ENCODE peak calls at places on chromosomes 4 and X, in ten cellular contexts. F, N, M, S, D, O, J, L, V and C are unnamed samples.

GRCh38 chr4:43331226-43332078 is 438.9 kb downstream of the GRXCR1 start:
- DNase-seq in F (no peak), N (no peak), M (no peak), S (peak), D (no peak), O (no peak), J (no peak), L (no peak), V (no peak), C (no peak)

GRCh38 chr4:184768296-184768695 is 34.4 kb upstream of the CENPU start:
- DNase-seq in F (no peak), N (no peak), M (no peak), S (peak), D (no peak), O (no peak), J (no peak), L (no peak), V (no peak), C (no peak)

GRCh38 chr4:86755388-86755787 is 93.8 kb downstream of the SLC10A6 start:
- DNase-seq in F (no peak), N (no peak), M (no peak), S (no peak), D (no peak), O (no peak), J (no peak), L (no peak), V (no peak), C (no peak)

GRCh38 chr4:137892134-137892533 is 350.0 kb downstream of the SLC7A11 start:
- DNase-seq in F (no peak), N (no peak), M (no peak), S (peak), D (no peak), O (no peak), J (no peak), L (no peak), V (no peak), C (peak)

GRCh38 chrX:130778773-130779172 is 124.2 kb downstream of the ENOX2 start:
- DNase-seq in F (no peak), N (no peak), M (no peak), S (no peak), D (no peak), O (no peak), J (no peak), L (no peak), V (no peak), C (no peak)

GRCh38 chr4:139085141-139085540 is 69.6 kb downstream of the NOCT start:
- DNase-seq in F (no peak), N (no peak), M (no peak), S (peak), D (no peak), O (no peak), J (no peak), L (no peak), V (no peak), C (no peak)

GRCh38 chrX:11064851-11065600 is 46.1 kb upstream of the HCCS start:
- DNase-seq in F (no peak), N (no peak), M (no peak), S (peak), D (no peak), O (no peak), J (no peak), L (no peak), V (peak), C (peak)

GRCh38 chr4:90727938-90728337 is 600.7 kb downstream of the CCSER1 start:
- DNase-seq in F (no peak), N (no peak), M (no peak), S (no peak), D (no peak), O (no peak), J (no peak), L (no peak), V (no peak), C (no peak)

GRCh38 chr4:80085081-80085480 is 12.1 kb upstream of the ANTXR2 start:
- DNase-seq in F (no peak), N (no peak), M (no peak), S (no peak), D (no peak), O (no peak), J (no peak), L (no peak), V (no peak), C (no peak)

GRCh38 chr4:77126844-77127614 is 30.0 kb upstream of the CCNG2 start:
- DNase-seq in F (no peak), N (no peak), M (no peak), S (no peak), D (no peak), O (no peak), J (no peak), L (no peak), V (no peak), C (no peak)

GRCh38 chr4:102687373-102687981 is 73.3 kb downstream of the MANBA start:
- DNase-seq in F (no peak), N (no peak), M (no peak), S (peak), D (no peak), O (no peak), J (no peak), L (no peak), V (no peak), C (no peak)
- H3K4me3 ChIP-seq in F (no peak), N (no peak), M (no peak), S (no peak), D (no peak), O (no peak), J (no peak), L (no peak), V (no peak), C (no peak)

DNA sequence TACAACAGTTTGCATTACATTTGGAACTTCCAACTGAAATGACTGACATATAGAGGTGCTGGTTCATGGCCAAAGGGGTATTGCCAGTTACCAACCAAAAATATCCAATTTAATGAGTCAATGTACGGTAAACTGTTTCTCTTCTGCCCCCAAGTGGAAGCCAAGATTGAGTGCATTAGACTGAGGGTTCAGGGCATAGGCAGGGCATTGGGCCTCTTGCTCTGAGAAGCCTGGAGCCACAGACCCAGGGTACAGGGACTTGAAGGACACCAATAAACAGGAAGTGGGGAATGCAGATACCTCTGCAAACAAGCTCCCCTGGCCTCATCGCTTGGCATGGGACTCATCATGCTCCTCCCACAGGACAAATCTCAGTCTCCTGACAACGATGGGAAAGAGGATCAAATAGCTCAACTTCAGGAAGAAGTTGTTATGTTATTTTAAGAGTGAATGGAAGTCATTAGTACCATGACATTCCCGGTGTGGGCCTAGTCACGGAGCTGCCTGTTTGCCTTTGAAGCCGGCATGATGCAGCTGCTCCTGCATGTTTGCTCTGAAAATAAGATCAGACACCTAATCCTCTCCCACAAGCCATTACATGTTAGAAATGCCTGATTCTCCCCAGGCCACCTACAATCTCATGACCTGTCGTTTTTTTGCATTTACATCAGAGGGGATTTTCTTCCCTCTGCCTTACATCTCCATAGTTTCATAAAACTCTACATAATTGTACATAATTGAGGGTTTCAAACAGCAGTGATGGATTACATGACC is 224.2 kb downstream of the RCHY1 start:
- DNase-seq in F (peak), N (peak), M (no peak), S (peak), D (peak), O (peak), J (no peak), L (no peak), V (peak), C (no peak)
- TF ChIP-seq CTCF in F (no peak), N (no peak), M (peak), S (peak), D (peak), O (peak), J (peak), L (peak), V (no peak), C (no peak)

DNA sequence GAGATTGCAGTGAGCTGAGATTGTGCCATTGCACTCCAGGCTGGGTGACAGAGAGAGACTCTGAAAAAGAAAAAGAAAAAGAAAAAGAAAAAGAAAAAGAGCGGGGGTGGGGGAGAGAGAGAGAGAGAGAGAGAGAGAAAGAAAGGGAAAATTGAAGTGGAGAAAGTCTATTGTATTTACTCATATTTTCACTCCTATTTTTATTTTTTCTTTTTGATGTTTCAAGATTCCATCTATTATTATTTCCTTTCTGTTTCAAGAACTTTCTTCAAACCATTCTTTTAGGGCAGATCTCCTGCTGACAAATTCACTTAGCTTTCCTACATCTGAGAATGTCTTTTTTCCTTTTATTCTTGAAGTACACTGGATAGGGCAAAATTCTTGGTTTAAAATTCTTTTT is 57.5 kb upstream of the HDAC8 start:
- DNase-seq in F (no peak), N (no peak), M (no peak), S (no peak), D (no peak), O (no peak), J (no peak), L (no peak), V (no peak), C (no peak)
- H3K4me3 ChIP-seq in F (no peak), N (no peak), M (no peak), S (no peak), D (no peak), O (no peak), J (no peak), L (no peak), V (no peak), C (no peak)

GRCh38 chrX:104309169-104309568 is 54.4 kb upstream of the ESX1 start:
- DNase-seq in F (no peak), N (no peak), M (no peak), S (no peak), D (no peak), O (no peak), J (no peak), L (no peak), V (no peak), C (no peak)
- TF ChIP-seq CTCF in F (no peak), N (no peak), M (no peak), S (no peak), D (no peak), O (no peak), J (no peak), L (no peak), V (no peak), C (peak)

DNA sequence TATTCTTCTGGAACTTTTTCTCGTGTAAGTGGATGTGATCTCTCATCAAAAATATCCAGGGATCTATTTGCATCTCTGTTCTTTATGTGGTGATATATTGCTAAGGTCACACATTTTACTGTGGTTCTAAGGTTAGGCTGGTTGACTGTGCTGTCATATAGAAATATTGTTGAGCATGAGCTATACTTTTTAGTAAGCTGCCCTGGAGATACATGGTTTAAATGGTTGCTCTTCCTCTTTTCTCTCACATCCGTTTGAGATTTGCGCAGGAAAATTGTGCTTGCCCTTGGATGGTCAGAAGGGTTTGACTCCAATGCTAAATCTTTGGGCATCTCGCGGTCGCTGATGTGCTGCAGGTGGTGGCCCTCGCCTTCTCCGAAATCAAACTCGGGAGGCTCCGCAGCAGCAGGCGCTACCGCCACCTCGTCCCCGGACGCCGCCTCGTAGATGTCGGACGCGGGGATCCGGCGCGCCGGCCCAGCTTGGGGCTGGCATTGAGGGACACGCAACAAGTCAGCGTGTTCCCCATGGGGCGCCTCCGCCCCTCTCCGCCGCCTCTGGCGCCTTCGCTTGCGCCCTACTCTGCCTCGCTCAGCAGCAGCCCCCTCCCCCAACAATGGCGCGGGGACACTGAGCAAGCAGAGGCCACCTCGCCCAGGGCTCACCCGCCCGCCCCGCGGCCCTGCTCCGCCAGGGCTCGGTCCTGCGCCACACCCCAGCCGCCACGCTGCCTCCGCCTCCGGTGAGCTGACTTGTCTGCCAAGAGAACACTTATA is 154.5 kb downstream of the MSN start:
- DNase-seq in F (peak), N (no peak), M (peak), S (no peak), D (peak), O (no peak), J (peak), L (peak), V (peak), C (no peak)
- H3K4me3 ChIP-seq in F (peak), N (peak), M (no peak), S (no peak), D (no peak), O (no peak), J (peak), L (peak), V (peak), C (no peak)

DNA sequence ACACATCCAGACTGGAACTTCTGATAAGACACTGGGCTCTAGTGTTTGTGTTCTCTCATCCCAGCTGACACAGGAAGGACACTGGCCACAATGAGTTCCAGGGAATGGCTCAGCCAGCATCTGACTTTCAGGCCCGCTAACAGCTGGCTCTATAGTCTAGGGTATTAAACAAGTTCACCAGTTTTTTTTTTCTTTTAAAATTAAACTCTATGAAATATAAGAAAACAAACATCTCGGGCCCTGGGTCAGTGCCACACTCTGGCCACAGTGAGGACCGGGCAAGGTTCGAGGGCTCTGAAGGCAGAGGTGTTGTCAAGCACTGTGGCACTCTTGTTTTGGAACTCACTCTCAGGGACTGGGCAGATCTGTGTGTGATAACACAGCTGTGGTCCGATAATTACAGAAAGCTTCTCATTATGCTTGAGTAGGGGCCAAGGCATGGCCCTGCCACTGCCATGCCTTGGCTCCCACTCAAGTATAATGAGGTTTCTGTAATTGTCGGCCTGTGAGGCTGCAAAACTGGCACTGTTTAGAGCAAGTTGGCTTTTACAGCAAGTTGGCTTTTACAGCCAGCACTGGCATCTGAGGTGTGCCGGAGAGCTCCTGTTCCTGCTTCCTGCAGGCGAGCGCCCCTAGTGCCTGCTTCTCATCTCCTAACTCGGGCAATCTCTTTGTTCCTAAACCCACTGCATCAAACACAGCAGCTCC is 62.8 kb downstream of the PPP1R2C start:
- DNase-seq in F (peak), N (peak), M (peak), S (no peak), D (peak), O (peak), J (peak), L (no peak), V (peak), C (no peak)
- TF ChIP-seq CTCF in F (no peak), N (no peak), M (peak), S (no peak), D (peak), O (peak), J (peak), L (peak), V (peak), C (peak)

GRCh38 chrX:54415534-54416350 is 24.5 kb upstream of the TSR2 start:
- DNase-seq in F (no peak), N (no peak), M (no peak), S (no peak), D (no peak), O (no peak), J (no peak), L (no peak), V (no peak), C (no peak)
- H3K4me3 ChIP-seq in F (no peak), N (no peak), M (no peak), S (no peak), D (no peak), O (no peak), J (no peak), L (no peak), V (no peak), C (no peak)

GRCh38 chrX:83416273-83416672 is 91.8 kb upstream of the POU3F4 start:
- DNase-seq in F (no peak), N (no peak), M (no peak), S (no peak), D (no peak), O (peak), J (no peak), L (no peak), V (no peak), C (no peak)
- TF ChIP-seq CTCF in F (no peak), N (no peak), M (no peak), S (peak), D (no peak), O (peak), J (no peak), L (no peak), V (no peak), C (no peak)

GRCh38 chr4:38751341-38752043 is 31.3 kb downstream of the TLR10 start:
- DNase-seq in F (no peak), N (no peak), M (no peak), S (no peak), D (no peak), O (no peak), J (no peak), L (no peak), V (no peak), C (no peak)
- H3K4me3 ChIP-seq in F (no peak), N (no peak), M (no peak), S (no peak), D (no peak), O (no peak), J (no peak), L (no peak), V (no peak), C (no peak)

DNA sequence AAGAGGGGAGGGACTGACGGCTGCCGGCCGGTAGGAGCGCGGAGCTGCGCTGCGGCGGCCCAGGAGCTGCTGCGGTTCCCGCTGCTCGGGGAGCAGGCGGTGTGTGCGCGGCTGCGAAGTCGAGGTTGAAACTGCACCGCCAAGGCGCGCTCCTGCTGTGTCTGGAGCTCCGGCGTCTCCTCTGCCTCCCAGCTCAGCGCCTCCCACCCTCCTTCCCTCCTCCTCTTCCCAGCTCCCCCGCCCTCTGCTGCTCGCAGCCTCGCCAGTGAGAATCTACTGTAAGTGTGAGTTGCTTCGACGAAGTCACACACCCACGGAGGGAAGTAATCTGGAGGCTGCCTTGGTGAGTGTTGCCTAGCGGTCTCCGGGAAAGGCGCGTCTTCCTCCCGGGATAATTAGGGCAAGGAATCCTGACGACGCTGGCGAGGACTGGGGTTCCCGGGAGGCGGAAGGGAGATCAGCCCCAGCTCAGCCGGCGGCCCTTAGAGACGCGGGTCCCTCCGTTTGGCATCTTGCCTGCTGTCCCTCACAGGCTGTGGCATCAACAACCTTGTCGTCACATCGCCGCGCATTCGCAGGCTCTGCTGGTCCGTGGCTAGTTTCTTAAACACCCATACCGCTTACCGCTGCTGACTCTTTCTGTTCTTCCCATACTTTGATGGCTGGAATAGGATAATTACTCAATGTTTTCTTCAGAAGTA is at the start of gene EPHA5:
- DNase-seq in F (no peak), N (peak), M (no peak), S (peak), D (no peak), O (peak), J (peak), L (peak), V (peak), C (peak)
- TF ChIP-seq CTCF in F (no peak), N (no peak), M (no peak), S (peak), D (no peak), O (peak), J (no peak), L (no peak), V (no peak), C (peak)